ENCODE peak calls at places on chromosome 12, in four cellular contexts. M is A549, H is HepG2, K is IMR-90. E is an unnamed sample.

GRCh38 chr12:132338311-132338710 is 8.9 kb upstream of the GALNT9 start:
- DNase-seq in M (no peak), H (no peak), K (no peak), E (no peak)

GRCh38 chr12:112165624-112166023 is 40.3 kb downstream of the TRAFD1 start:
- DNase-seq in M (no peak), H (no peak), K (no peak), E (no peak)

GRCh38 chr12:30795660-30796507 is 41.1 kb upstream of the CAPRIN2 start:
- DNase-seq in M (peak), H (peak), K (peak), E (peak)

GRCh38 chr12:122917508-122918227 is 21.7 kb upstream of the VPS37B start:
- DNase-seq in M (no peak), H (peak), K (peak), E (no peak)

GRCh38 chr12:14366211-14366762 is 805 bp downstream of the ATF7IP start:
- DNase-seq in M (no peak), H (peak), K (peak), E (no peak)

GRCh38 chr12:18382486-18382885 is 121.2 kb downstream of the PIK3C2G start:
- DNase-seq in M (no peak), H (no peak), K (peak), E (no peak)

GRCh38 chr12:37720846-37721245 is 595.7 kb upstream of the ALG10B start:
- DNase-seq in M (no peak), H (no peak), K (no peak), E (no peak)

GRCh38 chr12:64229796-64230195 is 7.7 kb upstream of the KICS2 start:
- DNase-seq in M (no peak), H (no peak), K (no peak), E (no peak)

GRCh38 chr12:122978507-122978955 is 1.9 kb upstream of the ARL6IP4 start:
- DNase-seq in M (no peak), H (no peak), K (no peak), E (no peak)

GRCh38 chr12:129184066-129184695 is 330.9 kb downstream of the GLT1D1 start:
- DNase-seq in M (no peak), H (no peak), K (no peak), E (no peak)

GRCh38 chr12:132827763-132828703 is 636 bp downstream of the GOLGA3 start:
- DNase-seq in M (peak), H (peak), K (peak), E (no peak)

GRCh38 chr12:49189731-49190314 is 943 bp upstream of the TUBA1A start:
- DNase-seq in M (no peak), H (no peak), K (no peak), E (no peak)

GRCh38 chr12:108973753-108974152 is 47.1 kb downstream of the SVOP start:
- DNase-seq in M (no peak), H (no peak), K (no peak), E (no peak)

GRCh38 chr12:108969622-108970021 is 51.2 kb downstream of the SVOP start:
- DNase-seq in M (no peak), H (no peak), K (no peak), E (no peak)

GRCh38 chr12:108972226-108972757 is 48.6 kb downstream of the SVOP start:
- DNase-seq in M (no peak), H (no peak), K (no peak), E (no peak)

GRCh38 chr12:108977360-108977759 is 43.5 kb downstream of the SVOP start:
- DNase-seq in M (no peak), H (no peak), K (no peak), E (no peak)

GRCh38 chr12:108975024-108975593 is 45.8 kb downstream of the SVOP start:
- DNase-seq in M (no peak), H (no peak), K (no peak), E (no peak)
- TF ChIP-seq MAZ in M (no peak), H (no peak), K (no peak), E (no peak)

GRCh38 chr12:110907583-110907982 is 12.8 kb downstream of the MYL2 start:
- DNase-seq in M (no peak), H (no peak), K (no peak), E (no peak)

GRCh38 chr12:110906985-110907384 is 13.4 kb downstream of the MYL2 start:
- DNase-seq in M (no peak), H (no peak), K (no peak), E (no peak)

GRCh38 chr12:110906516-110906915 is 13.9 kb downstream of the MYL2 start:
- DNase-seq in M (no peak), H (no peak), K (no peak), E (no peak)

GRCh38 chr12:110908377-110909136 is 11.8 kb downstream of the MYL2 start:
- DNase-seq in M (no peak), H (no peak), K (no peak), E (no peak)

DNA sequence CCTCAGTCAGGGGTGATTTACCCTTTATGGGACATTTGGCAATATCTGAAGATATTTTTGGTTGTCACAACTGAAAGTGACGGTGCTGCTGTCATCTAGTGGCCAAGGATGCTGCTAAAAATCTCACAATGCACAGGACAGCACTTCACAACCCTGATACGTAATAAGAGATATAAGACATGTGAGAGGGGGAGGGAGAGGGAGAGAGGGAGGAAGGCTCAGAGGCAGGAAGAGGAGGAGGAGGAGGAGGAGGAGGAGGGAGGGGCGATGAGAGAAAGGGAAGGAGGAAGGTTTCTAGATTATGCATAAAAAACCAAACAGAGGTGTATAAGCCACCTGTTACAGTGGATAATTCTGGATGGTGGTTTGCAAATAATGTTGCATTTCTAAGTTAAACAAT is 14.3 kb downstream of the MYL2 start:
- DNase-seq in M (no peak), H (no peak), K (no peak), E (peak)
- TF ChIP-seq MAZ in M (no peak), H (no peak), K (no peak), E (no peak)

GRCh38 chr12:94707892-94708291 is 57.5 kb upstream of the TMCC3 start:
- DNase-seq in M (no peak), H (no peak), K (peak), E (no peak)
- TF ChIP-seq MAZ in M (no peak), H (no peak), K (peak), E (no peak)

GRCh38 chr12:11601647-11602046 is 47.8 kb upstream of the ETV6 start:
- DNase-seq in M (no peak), H (no peak), K (no peak), E (no peak)

GRCh38 chr12:11600199-11600598 is 49.3 kb upstream of the ETV6 start:
- DNase-seq in M (no peak), H (no peak), K (no peak), E (no peak)

GRCh38 chr12:11595080-11595479 is 54.4 kb upstream of the ETV6 start:
- DNase-seq in M (no peak), H (no peak), K (no peak), E (no peak)

GRCh38 chr12:11593013-11593412 is 56.5 kb upstream of the ETV6 start:
- DNase-seq in M (no peak), H (no peak), K (no peak), E (no peak)

GRCh38 chr12:11598900-11599299 is 50.6 kb upstream of the ETV6 start:
- DNase-seq in M (no peak), H (no peak), K (no peak), E (no peak)
- TF ChIP-seq MAZ in M (no peak), H (no peak), K (no peak), E (no peak)

DNA sequence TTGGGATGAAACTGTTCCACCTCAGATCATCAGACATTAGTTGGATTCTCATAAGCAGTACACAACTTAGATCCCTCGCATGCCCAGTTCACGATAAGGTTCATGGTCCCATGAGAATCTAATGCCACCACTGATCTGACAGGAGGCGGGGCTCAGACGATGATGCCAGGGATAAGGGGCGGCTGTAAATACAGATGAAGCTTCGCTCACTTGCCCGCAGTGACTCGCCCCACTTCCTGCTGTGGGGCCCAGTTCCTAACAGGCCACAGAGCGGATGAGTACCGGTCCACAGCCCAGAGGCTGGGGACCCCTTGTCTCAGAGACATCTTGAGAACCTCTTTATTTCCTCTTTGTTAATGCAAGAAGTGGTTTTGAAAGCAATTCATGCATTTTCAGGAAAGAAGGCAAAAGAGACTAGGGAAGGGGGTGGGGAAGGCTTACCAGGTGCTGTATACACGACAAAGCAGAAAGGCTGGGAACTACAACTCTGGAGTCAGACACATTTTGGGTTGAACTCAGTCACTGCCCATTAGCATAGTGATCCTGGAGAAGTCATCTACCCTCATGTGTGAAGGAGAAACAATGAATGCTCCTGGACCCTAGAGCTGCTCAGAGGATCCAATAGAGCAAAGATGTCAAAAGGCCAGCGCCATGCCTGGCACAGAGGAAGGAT is 68.6 kb downstream of the EID3 start:
- DNase-seq in M (no peak), H (no peak), K (no peak), E (no peak)
- TF ChIP-seq MAZ in M (no peak), H (no peak), K (no peak), E (no peak)

DNA sequence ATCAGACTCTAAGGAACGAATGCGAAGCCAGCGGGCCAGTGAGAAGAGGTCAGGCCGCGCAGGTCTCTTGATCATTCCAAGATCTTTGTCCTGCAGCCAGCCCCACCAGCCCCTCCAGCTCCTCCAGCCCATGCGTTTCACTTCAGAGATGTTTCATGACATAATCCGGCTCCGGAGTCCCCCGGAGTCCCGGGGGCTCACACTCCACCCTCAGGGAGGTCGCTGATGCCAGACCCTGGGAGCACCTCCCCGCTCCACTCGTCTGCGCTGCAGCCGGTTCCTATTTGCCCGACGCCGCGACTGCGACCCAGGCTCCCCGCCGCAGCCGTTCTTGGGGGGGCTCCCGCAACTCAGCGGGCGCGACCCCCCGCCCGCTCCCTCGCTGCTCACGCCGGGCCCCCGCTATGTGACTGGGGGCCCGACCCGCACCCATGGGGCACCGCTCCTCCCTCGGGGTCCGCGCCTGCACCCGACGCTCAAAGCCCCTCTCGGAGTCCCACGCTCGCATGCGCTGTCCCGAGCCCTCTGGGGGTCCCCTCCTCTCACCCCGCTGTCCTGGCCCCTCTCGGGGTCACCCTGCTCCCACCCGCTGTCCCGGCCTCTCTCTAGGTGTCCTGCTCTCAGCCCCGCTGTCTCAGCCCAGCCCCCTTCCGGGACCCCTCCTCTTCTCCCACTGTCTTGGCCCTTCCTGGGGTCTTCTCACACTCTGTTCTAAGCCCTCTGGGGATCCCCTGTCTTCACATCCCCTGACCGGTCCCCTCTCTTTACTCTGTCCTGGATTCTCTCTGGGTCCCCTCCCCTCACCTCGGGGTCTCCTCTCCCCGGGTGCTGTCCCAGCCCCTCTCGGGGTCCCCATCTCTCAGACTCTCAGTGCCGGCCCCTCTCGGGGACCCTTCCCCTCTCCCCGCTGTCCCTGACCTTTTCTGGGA is 1.1 kb downstream of the TAOK3 start:
- DNase-seq in M (peak), H (no peak), K (no peak), E (no peak)
- TF ChIP-seq MAZ in M (no peak), H (no peak), K (no peak), E (no peak)

E was measured in K562.